ENCODE peak calls at places on chromosomes 11 and 22, in seven cellular contexts. One of them, this sample, is unnamed.

GRCh38 chr11:65471410-65471762 is 27.5 kb upstream of the MALAT1 start:
- DNase-seq in A549: peak
- DNase-seq in stomach: peak
- DNase-seq in GM23248: peak
- DNase-seq in activated CD4-positive, alpha-beta T cell treated with anti-CD3 and anti-CD28 coated beads, Interleukin-2, amount 10 ng/mL, durations not matched to agents 7 days and 5 days: no peak
- DNase-seq in M059J: peak
- DNase-seq in iris pigment epithelial cell: peak
- DNase-seq in this sample: no peak

GRCh38 chr11:120565436-120566155 is 54.0 kb downstream of the GRIK4 start:
- DNase-seq in A549: no peak
- DNase-seq in stomach: no peak
- DNase-seq in GM23248: peak
- DNase-seq in activated CD4-positive, alpha-beta T cell treated with anti-CD3 and anti-CD28 coated beads, Interleukin-2, amount 10 ng/mL, durations not matched to agents 7 days and 5 days: no peak
- DNase-seq in M059J: no peak
- DNase-seq in iris pigment epithelial cell: peak
- DNase-seq in this sample: no peak

GRCh38 chr11:35622070-35622469 is 3.8 kb downstream of the FJX1 start:
- DNase-seq in A549: no peak
- DNase-seq in stomach: no peak
- DNase-seq in GM23248: peak
- DNase-seq in activated CD4-positive, alpha-beta T cell treated with anti-CD3 and anti-CD28 coated beads, Interleukin-2, amount 10 ng/mL, durations not matched to agents 7 days and 5 days: no peak
- DNase-seq in M059J: peak
- DNase-seq in iris pigment epithelial cell: peak
- DNase-seq in this sample: no peak

GRCh38 chr11:83523676-83524075 is 237.5 kb upstream of the CCDC90B start:
- DNase-seq in A549: no peak
- DNase-seq in stomach: no peak
- DNase-seq in GM23248: no peak
- DNase-seq in activated CD4-positive, alpha-beta T cell treated with anti-CD3 and anti-CD28 coated beads, Interleukin-2, amount 10 ng/mL, durations not matched to agents 7 days and 5 days: no peak
- DNase-seq in M059J: no peak
- DNase-seq in iris pigment epithelial cell: no peak
- DNase-seq in this sample: no peak

GRCh38 chr11:74311352-74311926 is at the start of gene P4HA3:
- DNase-seq in A549: peak
- DNase-seq in stomach: peak
- DNase-seq in GM23248: peak
- DNase-seq in activated CD4-positive, alpha-beta T cell treated with anti-CD3 and anti-CD28 coated beads, Interleukin-2, amount 10 ng/mL, durations not matched to agents 7 days and 5 days: peak
- DNase-seq in M059J: peak
- DNase-seq in iris pigment epithelial cell: peak
- DNase-seq in this sample: peak

GRCh38 chr11:120375076-120375475 is 38.9 kb downstream of the ARHGEF12 start:
- DNase-seq in A549: peak
- DNase-seq in stomach: no peak
- DNase-seq in GM23248: no peak
- DNase-seq in activated CD4-positive, alpha-beta T cell treated with anti-CD3 and anti-CD28 coated beads, Interleukin-2, amount 10 ng/mL, durations not matched to agents 7 days and 5 days: no peak
- DNase-seq in M059J: no peak
- DNase-seq in iris pigment epithelial cell: peak
- DNase-seq in this sample: no peak

GRCh38 chr22:25404923-25405853 is 159.3 kb upstream of the GRK3 start:
- DNase-seq in A549: peak
- DNase-seq in stomach: peak
- DNase-seq in GM23248: peak
- DNase-seq in activated CD4-positive, alpha-beta T cell treated with anti-CD3 and anti-CD28 coated beads, Interleukin-2, amount 10 ng/mL, durations not matched to agents 7 days and 5 days: peak
- DNase-seq in M059J: peak
- DNase-seq in iris pigment epithelial cell: peak
- DNase-seq in this sample: peak

GRCh38 chr11:102274628-102275027 is 42.7 kb upstream of the BIRC3 start:
- DNase-seq in A549: no peak
- DNase-seq in stomach: no peak
- DNase-seq in GM23248: no peak
- DNase-seq in activated CD4-positive, alpha-beta T cell treated with anti-CD3 and anti-CD28 coated beads, Interleukin-2, amount 10 ng/mL, durations not matched to agents 7 days and 5 days: no peak
- DNase-seq in M059J: no peak
- DNase-seq in iris pigment epithelial cell: no peak
- DNase-seq in this sample: no peak

GRCh38 chr22:20606041-20606783 is 98.8 kb downstream of the MED15 start:
- DNase-seq in A549: peak
- DNase-seq in stomach: peak
- DNase-seq in GM23248: peak
- DNase-seq in activated CD4-positive, alpha-beta T cell treated with anti-CD3 and anti-CD28 coated beads, Interleukin-2, amount 10 ng/mL, durations not matched to agents 7 days and 5 days: peak
- DNase-seq in M059J: peak
- DNase-seq in iris pigment epithelial cell: peak
- DNase-seq in this sample: peak

GRCh38 chr11:95088946-95089619 is 563 bp upstream of the ENDOD1 start:
- DNase-seq in A549: peak
- DNase-seq in stomach: peak
- DNase-seq in GM23248: peak
- DNase-seq in activated CD4-positive, alpha-beta T cell treated with anti-CD3 and anti-CD28 coated beads, Interleukin-2, amount 10 ng/mL, durations not matched to agents 7 days and 5 days: peak
- DNase-seq in M059J: no peak
- DNase-seq in iris pigment epithelial cell: peak
- DNase-seq in this sample: peak

GRCh38 chr11:35362571-35362980 is 56.8 kb downstream of the SLC1A2 start:
- DNase-seq in A549: no peak
- DNase-seq in stomach: no peak
- DNase-seq in GM23248: peak
- DNase-seq in activated CD4-positive, alpha-beta T cell treated with anti-CD3 and anti-CD28 coated beads, Interleukin-2, amount 10 ng/mL, durations not matched to agents 7 days and 5 days: no peak
- DNase-seq in M059J: peak
- DNase-seq in iris pigment epithelial cell: no peak
- DNase-seq in this sample: no peak

GRCh38 chr22:20117656-20118571 is 888 bp upstream of the TRMT2A start:
- DNase-seq in A549: no peak
- DNase-seq in stomach: no peak
- DNase-seq in GM23248: peak
- DNase-seq in activated CD4-positive, alpha-beta T cell treated with anti-CD3 and anti-CD28 coated beads, Interleukin-2, amount 10 ng/mL, durations not matched to agents 7 days and 5 days: peak
- DNase-seq in M059J: no peak
- DNase-seq in iris pigment epithelial cell: peak
- DNase-seq in this sample: peak

GRCh38 chr11:73969091-73969490 is 13.6 kb downstream of the UCP2 start:
- DNase-seq in A549: no peak
- DNase-seq in stomach: no peak
- DNase-seq in GM23248: no peak
- DNase-seq in activated CD4-positive, alpha-beta T cell treated with anti-CD3 and anti-CD28 coated beads, Interleukin-2, amount 10 ng/mL, durations not matched to agents 7 days and 5 days: no peak
- DNase-seq in M059J: no peak
- DNase-seq in iris pigment epithelial cell: no peak
- DNase-seq in this sample: no peak

GRCh38 chr11:65036931-65037330 is 4.1 kb upstream of the SAC3D1 start:
- DNase-seq in A549: no peak
- DNase-seq in stomach: peak
- DNase-seq in GM23248: no peak
- DNase-seq in activated CD4-positive, alpha-beta T cell treated with anti-CD3 and anti-CD28 coated beads, Interleukin-2, amount 10 ng/mL, durations not matched to agents 7 days and 5 days: no peak
- DNase-seq in M059J: peak
- DNase-seq in iris pigment epithelial cell: no peak
- DNase-seq in this sample: no peak

GRCh38 chr11:92707173-92707619 is 262.3 kb upstream of the MTNR1B start:
- DNase-seq in A549: no peak
- DNase-seq in stomach: no peak
- DNase-seq in GM23248: no peak
- DNase-seq in activated CD4-positive, alpha-beta T cell treated with anti-CD3 and anti-CD28 coated beads, Interleukin-2, amount 10 ng/mL, durations not matched to agents 7 days and 5 days: no peak
- DNase-seq in M059J: no peak
- DNase-seq in iris pigment epithelial cell: no peak
- DNase-seq in this sample: no peak

GRCh38 chr11:12271826-12272366 is 105.5 kb upstream of the PARVA start:
- DNase-seq in A549: no peak
- DNase-seq in stomach: no peak
- DNase-seq in GM23248: no peak
- DNase-seq in activated CD4-positive, alpha-beta T cell treated with anti-CD3 and anti-CD28 coated beads, Interleukin-2, amount 10 ng/mL, durations not matched to agents 7 days and 5 days: no peak
- DNase-seq in M059J: no peak
- DNase-seq in iris pigment epithelial cell: no peak
- DNase-seq in this sample: no peak

GRCh38 chr11:61917357-61918109 is at the start of gene RAB3IL1:
- DNase-seq in A549: peak
- DNase-seq in stomach: peak
- DNase-seq in GM23248: peak
- DNase-seq in activated CD4-positive, alpha-beta T cell treated with anti-CD3 and anti-CD28 coated beads, Interleukin-2, amount 10 ng/mL, durations not matched to agents 7 days and 5 days: no peak
- DNase-seq in M059J: peak
- DNase-seq in iris pigment epithelial cell: peak
- DNase-seq in this sample: no peak

GRCh38 chr22:20776624-20777405 is 2.9 kb downstream of the SERPIND1 start:
- DNase-seq in A549: no peak
- DNase-seq in stomach: no peak
- DNase-seq in GM23248: no peak
- DNase-seq in activated CD4-positive, alpha-beta T cell treated with anti-CD3 and anti-CD28 coated beads, Interleukin-2, amount 10 ng/mL, durations not matched to agents 7 days and 5 days: no peak
- DNase-seq in M059J: no peak
- DNase-seq in iris pigment epithelial cell: no peak
- DNase-seq in this sample: no peak

GRCh38 chr11:27807594-27807993 is 107.3 kb upstream of the BDNF start:
- DNase-seq in A549: peak
- DNase-seq in stomach: no peak
- DNase-seq in GM23248: peak
- DNase-seq in activated CD4-positive, alpha-beta T cell treated with anti-CD3 and anti-CD28 coated beads, Interleukin-2, amount 10 ng/mL, durations not matched to agents 7 days and 5 days: no peak
- DNase-seq in M059J: peak
- DNase-seq in iris pigment epithelial cell: peak
- DNase-seq in this sample: no peak

This sample was measured in MM.1S.